ENCODE peak calls at places on chromosomes 7 and 10, in six cellular contexts. F is dorsolateral prefrontal cortex, V is uterus, J is prostate gland, L is substantia nigra, Y is epithelial cell of prostate. A is an unnamed sample.

GRCh38 chr7:10707519-10707918 is 266.2 kb upstream of the PHF14 start:
- DNase-seq in F (no peak), V (no peak), J (no peak), L (no peak), Y (no peak), A (no peak)

GRCh38 chr7:6212008-6212407 is 60.4 kb downstream of the CYTH3 start:
- DNase-seq in F (no peak), V (no peak), J (no peak), L (no peak), Y (no peak), A (no peak)

GRCh38 chr7:88357794-88358533 is 51.3 kb upstream of the STEAP4 start:
- DNase-seq in F (no peak), V (no peak), J (no peak), L (no peak), Y (no peak), A (no peak)

GRCh38 chr10:47057471-47057870 is 146.2 kb downstream of the PTPN20 start:
- DNase-seq in F (no peak), V (no peak), J (no peak), L (no peak), Y (no peak), A (no peak)

GRCh38 chr7:18873674-18874341 is 243.6 kb downstream of the TWIST1 start:
- DNase-seq in F (no peak), V (no peak), J (no peak), L (no peak), Y (no peak), A (no peak)

GRCh38 chr7:37284805-37285211 is 163.9 kb downstream of the ELMO1 start:
- DNase-seq in F (no peak), V (peak), J (no peak), L (peak), Y (no peak), A (peak)

GRCh38 chr7:107025449-107026103 is 18.9 kb upstream of the PRKAR2B start:
- DNase-seq in F (no peak), V (no peak), J (no peak), L (no peak), Y (no peak), A (no peak)

GRCh38 chr7:128103498-128104108 is 72.4 kb upstream of the LRRC4 start:
- DNase-seq in F (peak), V (no peak), J (no peak), L (no peak), Y (no peak), A (peak)

GRCh38 chr7:140621326-140622035 is 19.1 kb downstream of the DENND2A start:
- DNase-seq in F (no peak), V (no peak), J (no peak), L (no peak), Y (no peak), A (no peak)

GRCh38 chr10:69439350-69439739 is 11.9 kb upstream of the TSPAN15 start:
- DNase-seq in F (peak), V (peak), J (peak), L (no peak), Y (no peak), A (peak)

GRCh38 chr7:47654672-47655340 is 72.9 kb upstream of the TNS3 start:
- DNase-seq in F (no peak), V (no peak), J (no peak), L (no peak), Y (no peak), A (no peak)
- H3K27ac ChIP-seq in F (no peak), V (no peak), J (no peak), L (no peak), Y (no peak), A (no peak)

GRCh38 chr10:79491171-79491835 is 21.0 kb upstream of the EIF5AL1 start:
- DNase-seq in F (no peak), V (no peak), J (no peak), L (no peak), Y (no peak), A (no peak)

GRCh38 chr10:79490400-79491081 is 21.8 kb upstream of the EIF5AL1 start:
- DNase-seq in F (no peak), V (peak), J (no peak), L (no peak), Y (no peak), A (no peak)

GRCh38 chr10:79487296-79488194 is 24.8 kb upstream of the EIF5AL1 start:
- DNase-seq in F (no peak), V (peak), J (peak), L (no peak), Y (no peak), A (peak)

GRCh38 chr10:79488303-79488702 is 24.0 kb upstream of the EIF5AL1 start:
- DNase-seq in F (no peak), V (peak), J (no peak), L (no peak), Y (no peak), A (no peak)

DNA sequence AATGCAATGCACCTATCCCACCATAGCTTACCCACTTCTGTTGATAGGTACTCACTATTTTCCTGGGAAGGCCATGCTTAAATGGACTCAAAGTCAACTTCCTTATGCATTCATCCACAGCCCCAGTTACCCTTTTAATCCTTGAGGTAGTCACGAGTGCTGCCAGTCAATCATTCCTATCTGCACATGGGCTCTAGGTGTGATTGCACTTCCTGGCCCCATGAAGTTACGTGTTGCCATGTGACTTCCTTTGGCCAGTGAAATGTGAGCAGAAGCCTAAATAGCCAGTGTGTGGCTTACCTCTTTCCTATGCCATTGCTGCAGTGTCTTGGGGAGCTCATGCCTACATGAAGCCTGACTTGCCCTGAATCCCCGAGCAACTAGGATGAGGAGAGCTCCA is 23.5 kb upstream of the EIF5AL1 start:
- DNase-seq in F (no peak), V (no peak), J (no peak), L (no peak), Y (no peak), A (no peak)
- H3K27ac ChIP-seq in F (no peak), V (peak), J (no peak), L (no peak), Y (peak), A (no peak)

DNA sequence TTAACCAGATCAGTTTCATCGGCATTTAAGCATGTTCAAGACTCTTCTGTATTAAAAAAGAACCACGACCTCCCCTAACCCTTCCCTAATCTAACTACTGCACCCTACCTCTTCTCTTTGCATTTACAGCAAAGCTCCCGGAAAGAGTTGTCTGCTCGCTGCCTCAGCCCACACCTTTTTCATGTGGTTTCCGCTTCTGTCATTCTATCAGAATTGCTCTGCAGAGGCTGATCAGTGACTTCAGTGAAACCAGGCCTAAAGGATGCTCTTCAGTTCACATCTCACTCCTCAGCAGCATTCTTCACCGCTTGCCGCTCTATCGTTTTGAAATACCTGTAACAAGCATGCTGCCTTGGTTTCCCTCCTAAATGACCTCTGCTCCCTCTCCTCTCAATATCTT is 160.9 kb downstream of the SDK1 start:
- DNase-seq in F (no peak), V (no peak), J (no peak), L (no peak), Y (no peak), A (no peak)
- H3K27ac ChIP-seq in F (no peak), V (no peak), J (no peak), L (no peak), Y (no peak), A (no peak)

GRCh38 chr7:135206887-135207738 is 4.2 kb downstream of the WDR91 start:
- DNase-seq in F (no peak), V (no peak), J (no peak), L (no peak), Y (no peak), A (no peak)

GRCh38 chr7:135208417-135208793 is 2.9 kb downstream of the WDR91 start:
- DNase-seq in F (no peak), V (no peak), J (no peak), L (no peak), Y (no peak), A (no peak)

GRCh38 chr7:135205850-135206249 is 5.5 kb downstream of the WDR91 start:
- DNase-seq in F (no peak), V (no peak), J (no peak), L (no peak), Y (no peak), A (no peak)

GRCh38 chr7:135209225-135209834 is 2.0 kb downstream of the WDR91 start:
- DNase-seq in F (no peak), V (no peak), J (no peak), L (no peak), Y (no peak), A (no peak)

GRCh38 chr7:135207739-135208416 is 3.4 kb downstream of the WDR91 start:
- DNase-seq in F (no peak), V (no peak), J (no peak), L (no peak), Y (no peak), A (no peak)
- H3K27ac ChIP-seq in F (no peak), V (no peak), J (no peak), L (no peak), Y (no peak), A (peak)

GRCh38 chr10:12670004-12670403 is 320.7 kb downstream of the CAMK1D start:
- DNase-seq in F (no peak), V (no peak), J (no peak), L (no peak), Y (no peak), A (no peak)

GRCh38 chr10:12679636-12680035 is 321.9 kb downstream of the CCDC3 start:
- DNase-seq in F (no peak), V (no peak), J (no peak), L (no peak), Y (no peak), A (no peak)

GRCh38 chr10:12675171-12675570 is 325.8 kb downstream of the CAMK1D start:
- DNase-seq in F (peak), V (no peak), J (no peak), L (no peak), Y (no peak), A (no peak)
- H3K27ac ChIP-seq in F (no peak), V (no peak), J (no peak), L (no peak), Y (no peak), A (no peak)

GRCh38 chr7:101402835-101403234 is 40.2 kb downstream of the COL26A1 start:
- DNase-seq in F (no peak), V (no peak), J (no peak), L (no peak), Y (no peak), A (no peak)

GRCh38 chr7:101399759-101400158 is 37.1 kb downstream of the COL26A1 start:
- DNase-seq in F (no peak), V (no peak), J (no peak), L (no peak), Y (no peak), A (no peak)

GRCh38 chr7:101400751-101401150 is 38.1 kb downstream of the COL26A1 start:
- DNase-seq in F (no peak), V (no peak), J (no peak), L (no peak), Y (no peak), A (no peak)

GRCh38 chr7:101401390-101402080 is 38.9 kb downstream of the COL26A1 start:
- DNase-seq in F (no peak), V (no peak), J (no peak), L (no peak), Y (no peak), A (no peak)

GRCh38 chr7:101402081-101402779 is 39.6 kb downstream of the COL26A1 start:
- DNase-seq in F (peak), V (no peak), J (peak), L (no peak), Y (no peak), A (no peak)
- H3K27ac ChIP-seq in F (no peak), V (no peak), J (no peak), L (no peak), Y (no peak), A (no peak)

DNA sequence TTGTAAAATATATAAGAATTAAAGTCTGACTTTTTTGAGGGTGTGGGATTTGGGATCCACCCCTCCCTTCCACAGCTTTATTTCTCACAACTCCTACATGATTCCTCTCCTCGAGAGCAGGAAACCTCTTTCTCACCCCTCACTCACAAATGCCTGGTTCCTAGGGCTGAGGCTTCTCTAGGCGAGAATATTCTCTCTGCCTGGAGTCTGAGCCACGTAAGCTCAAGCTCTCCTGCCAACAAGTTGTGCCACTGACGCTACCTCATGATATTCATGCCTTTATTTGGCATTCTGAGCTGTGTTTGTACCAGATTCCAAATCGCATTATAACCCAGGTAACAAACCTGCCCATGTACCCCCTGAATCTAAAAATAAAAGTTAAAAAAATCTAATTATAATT is 20.8 kb upstream of the FAM180A start:
- DNase-seq in F (no peak), V (no peak), J (no peak), L (no peak), Y (no peak), A (no peak)
- H3K27ac ChIP-seq in F (no peak), V (no peak), J (peak), L (no peak), Y (no peak), A (no peak)